ENCODE peak calls at places on chromosomes 12 and 14, in ten cellular contexts. K is stimulated activated CD4-positive, alpha-beta T cell treated with anti-CD3 and anti-CD28 coated beads, Interleukin-4, amount 100 ng/mL, for 48 hours; D is lung; Z is mesendoderm; C is GF-D8; B is hypothalamus; N is NCI-H1092; W is anterior cingulate cortex; P is nephron progenitor cell; I is lower leg skin. S is an unnamed sample.

GRCh38 chr14:104603623-104604401 is 760 bp downstream of the TMEM179 start:
- DNase-seq in K (no peak), D (no peak), Z (no peak), C (no peak), B (no peak), N (peak), W (no peak), P (no peak), I (no peak), S (no peak)

GRCh38 chr14:24184104-24184970 is 4.3 kb downstream of the IPO4 start:
- DNase-seq in K (no peak), D (no peak), Z (no peak), C (no peak), B (no peak), N (no peak), W (no peak), P (no peak), I (no peak), S (no peak)

GRCh38 chr12:100154472-100155247 is 12.0 kb upstream of the BLTP3B start:
- DNase-seq in K (peak), D (peak), Z (peak), C (no peak), B (no peak), N (peak), W (peak), P (peak), I (peak), S (peak)

GRCh38 chr12:112535017-112535416 is 116.3 kb downstream of the PTPN11 start:
- DNase-seq in K (no peak), D (no peak), Z (no peak), C (no peak), B (no peak), N (no peak), W (no peak), P (no peak), I (no peak), S (no peak)

GRCh38 chr14:31933716-31934115 is 143.4 kb upstream of the ARHGAP5 start:
- DNase-seq in K (no peak), D (no peak), Z (no peak), C (no peak), B (no peak), N (no peak), W (no peak), P (no peak), I (no peak), S (peak)

GRCh38 chr12:114443607-114444421 is 37.9 kb upstream of the TBX5 start:
- DNase-seq in K (no peak), D (no peak), Z (no peak), C (no peak), B (no peak), N (no peak), W (no peak), P (no peak), I (no peak), S (no peak)

GRCh38 chr14:88078525-88078924 is 73.6 kb downstream of the GPR65 start:
- DNase-seq in K (no peak), D (no peak), Z (peak), C (no peak), B (no peak), N (no peak), W (no peak), P (no peak), I (no peak), S (no peak)

GRCh38 chr12:66929121-66929520 is 250.2 kb upstream of the GRIP1 start:
- DNase-seq in K (no peak), D (no peak), Z (no peak), C (no peak), B (no peak), N (no peak), W (no peak), P (no peak), I (no peak), S (no peak)

GRCh38 chr12:113208041-113208934 is 13.0 kb upstream of the TPCN1 start:
- DNase-seq in K (no peak), D (no peak), Z (peak), C (peak), B (no peak), N (no peak), W (peak), P (no peak), I (no peak), S (no peak)

GRCh38 chr14:23567186-23568020 is at the start of gene AP1G2:
- DNase-seq in K (peak), D (peak), Z (peak), C (peak), B (peak), N (peak), W (peak), P (peak), I (peak), S (peak)

GRCh38 chr14:75299064-75299463 is 20.4 kb downstream of the FOS start:
- DNase-seq in K (no peak), D (peak), Z (peak), C (peak), B (no peak), N (no peak), W (no peak), P (no peak), I (peak), S (no peak)

GRCh38 chr14:49977126-49977841 is 84.4 kb downstream of the ARF6 start:
- DNase-seq in K (peak), D (no peak), Z (no peak), C (no peak), B (no peak), N (no peak), W (no peak), P (no peak), I (peak), S (no peak)

GRCh38 chr12:89684131-89684530 is 24.5 kb downstream of the ATP2B1 start:
- DNase-seq in K (no peak), D (no peak), Z (no peak), C (no peak), B (no peak), N (no peak), W (no peak), P (no peak), I (no peak), S (no peak)

GRCh38 chr12:109589691-109590245 is 16.2 kb downstream of the MVK start:
- DNase-seq in K (no peak), D (no peak), Z (no peak), C (no peak), B (no peak), N (no peak), W (no peak), P (no peak), I (no peak), S (no peak)

GRCh38 chr14:93049295-93049694 is 66.4 kb downstream of the ITPK1 start:
- DNase-seq in K (no peak), D (no peak), Z (no peak), C (no peak), B (no peak), N (no peak), W (no peak), P (no peak), I (no peak), S (no peak)

GRCh38 chr14:104795781-104796681 is 483 bp upstream of the AKT1 start:
- DNase-seq in K (no peak), D (no peak), Z (no peak), C (no peak), B (no peak), N (no peak), W (no peak), P (peak), I (no peak), S (peak)

GRCh38 chr14:22155582-22155981 is 433.4 kb downstream of the DAD1 start:
- DNase-seq in K (no peak), D (no peak), Z (no peak), C (no peak), B (no peak), N (no peak), W (no peak), P (no peak), I (no peak), S (no peak)

GRCh38 chr14:100019156-100019882 is 45.9 kb upstream of the EVL start:
- DNase-seq in K (no peak), D (no peak), Z (no peak), C (no peak), B (no peak), N (no peak), W (peak), P (peak), I (no peak), S (no peak)

GRCh38 chr14:79037593-79037992 is 867.4 kb downstream of the NRXN3 start:
- DNase-seq in K (no peak), D (no peak), Z (no peak), C (no peak), B (no peak), N (no peak), W (no peak), P (no peak), I (no peak), S (no peak)

GRCh38 chr12:25792031-25792430 is 166.5 kb upstream of the RASSF8 start:
- DNase-seq in K (no peak), D (no peak), Z (no peak), C (no peak), B (no peak), N (no peak), W (no peak), P (no peak), I (no peak), S (no peak)

GRCh38 chr12:30706476-30706875 is 10.8 kb upstream of the IPO8 start:
- DNase-seq in K (no peak), D (no peak), Z (no peak), C (no peak), B (no peak), N (no peak), W (no peak), P (no peak), I (no peak), S (no peak)

GRCh38 chr14:103104654-103105511 is 10.4 kb downstream of the EXOC3L4 start:
- DNase-seq in K (peak), D (peak), Z (peak), C (no peak), B (no peak), N (peak), W (no peak), P (peak), I (peak), S (peak)